ENCODE peak calls at places on chromosomes 16 and 17, in six cellular contexts. N, Y, R, P, B and U are unnamed samples.
A peak's percentile ranks its signal among the peaks of the same experiment; 100 is the strongest.

GRCh38 chr17:30913955-30914354 is 7.8 kb upstream of the ADAP2 start:
- DNase-seq in R (no peak), P (no peak), Y (no peak), B (no peak), N (no peak), U (no peak)

GRCh38 chr17:55421179-55421934 is at the start of gene MMD:
- DNase-seq in P (peak; percentile 16), N (no peak), Y (no peak), B (no peak), R (peak; percentile 17), U (no peak)

GRCh38 chr16:66539628-66540469 is 10.1 kb downstream of the TK2 start:
- DNase-seq in P (no peak), Y (no peak), N (no peak), B (no peak), R (peak; percentile 77), U (no peak)

GRCh38 chr17:39485555-39485954 is 24.3 kb downstream of the CDK12 start:
- DNase-seq in Y (no peak), B (peak; percentile 72), R (no peak), N (peak; percentile 80), P (no peak), U (no peak)

GRCh38 chr17:10768766-10769383 is 35.0 kb downstream of the TMEM238L start:
- DNase-seq in Y (no peak), P (no peak), B (peak; percentile 3), R (no peak), N (no peak), U (no peak)

GRCh38 chr17:73748521-73748920 is 104.3 kb upstream of the SDK2 start:
- DNase-seq in P (no peak), Y (no peak), N (no peak), R (no peak), B (no peak), U (no peak)

GRCh38 chr17:28579526-28579925 is 2.8 kb upstream of the ALDOC start:
- DNase-seq in Y (no peak), B (no peak), N (no peak), P (no peak), R (no peak), U (no peak)

GRCh38 chr17:9235346-9235745 is 214.0 kb downstream of the NTN1 start:
- DNase-seq in N (no peak), P (no peak), B (no peak), Y (no peak), R (no peak), U (no peak)

GRCh38 chr16:11303405-11304138 is 22.4 kb upstream of the PRM1 start:
- DNase-seq in N (no peak), P (no peak), R (no peak), B (no peak), Y (no peak), U (no peak)

GRCh38 chr16:34743115-34743514 is 1283.7 kb downstream of the TP53TG3F start:
- DNase-seq in Y (no peak), P (no peak), B (no peak), N (no peak), R (no peak), U (no peak)

GRCh38 chr16:48123104-48123788 is 32.5 kb downstream of the ABCC12 start:
- DNase-seq in N (peak; percentile 97), R (no peak), Y (peak; percentile 83), P (no peak), B (peak; percentile 95), U (no peak)

GRCh38 chr16:67190448-67191399 is 788 bp upstream of the EXOC3L1 start:
- DNase-seq in N (peak; percentile 63), R (no peak), Y (no peak), B (peak; percentile 37), P (no peak), U (no peak)

GRCh38 chr17:63476857-63477470 is at the start of gene ACE:
- DNase-seq in P (peak; percentile 55), B (peak; percentile 25), N (no peak), R (peak; percentile 82), Y (peak; percentile 38), U (no peak)

GRCh38 chr17:81487487-81488275 is 24.9 kb downstream of the ACTG1 start:
- DNase-seq in R (peak; percentile 72), B (peak; percentile 79), N (peak; percentile 62), P (peak; percentile 78), Y (peak; percentile 73), U (no peak)

GRCh38 chr17:19833914-19834313 is 33.8 kb downstream of the ULK2 start:
- DNase-seq in P (no peak), R (no peak), N (no peak), B (no peak), Y (no peak), U (no peak)

GRCh38 chr17:79212150-79213087 is 137.8 kb downstream of the ENGASE start:
- DNase-seq in B (no peak), R (no peak), N (no peak), P (no peak), Y (no peak), U (no peak)

GRCh38 chr16:83085660-83086059 is 458.9 kb downstream of the CDH13 start:
- DNase-seq in Y (no peak), N (no peak), R (no peak), P (no peak), B (no peak), U (no peak)

GRCh38 chr17:39702901-39703893 is 3.3 kb downstream of the ERBB2 start:
- DNase-seq in N (no peak), B (no peak), Y (no peak), R (peak; percentile 43), P (no peak), U (no peak)

GRCh38 chr16:84884311-84885023 is 64.7 kb downstream of the CRISPLD2 start:
- DNase-seq in R (no peak), B (no peak), Y (peak; percentile 34), N (no peak), P (no peak), U (no peak)

GRCh38 chr17:50259484-50260324 is 14.6 kb upstream of the TMEM92 start:
- DNase-seq in N (no peak), B (no peak), P (no peak), R (no peak), Y (no peak), U (no peak)

GRCh38 chr17:73952136-73952497 is 251.4 kb upstream of the RPL38 start:
- DNase-seq in B (peak; percentile 34), N (no peak), Y (no peak), P (no peak), R (no peak), U (no peak)

GRCh38 chr17:40018211-40019121 is 3.2 kb downstream of the CSF3 start:
- DNase-seq in N (peak; percentile 60), Y (peak; percentile 59), B (peak; percentile 59), P (no peak), R (no peak), U (no peak)

GRCh38 chr17:46977348-46977747 is 1.7 kb downstream of the RPRML start:
- DNase-seq in P (no peak), N (peak; percentile 16), B (peak; percentile 32), Y (no peak), R (peak; percentile 72), U (no peak)

GRCh38 chr16:81640681-81641070 is 138.4 kb upstream of the PLCG2 start:
- DNase-seq in R (no peak), B (no peak), N (no peak), Y (no peak), P (no peak), U (no peak)
- H3K27ac ChIP-seq in R (no peak overlapping the region), B (no peak overlapping the region), N (no peak overlapping the region), Y (peak overlapping the region; percentile 54), P (no peak overlapping the region), U (no peak overlapping the region)

GRCh38 chr16:22029632-22030031 is 21.7 kb downstream of the MOSMO start:
- DNase-seq in P (no peak), B (peak; percentile 25), Y (no peak), N (no peak), R (no peak), U (no peak)
- H3K4me1 ChIP-seq in P (peaks cover 4% of the 10 kb centered on the region), B (peaks cover 16% of the 10 kb centered on the region), Y (peaks cover 28% of the 10 kb centered on the region), N (peaks cover 12% of the 10 kb centered on the region), R (peaks cover 12% of the 10 kb centered on the region), U (peaks cover 25% of the 10 kb centered on the region)

DNA sequence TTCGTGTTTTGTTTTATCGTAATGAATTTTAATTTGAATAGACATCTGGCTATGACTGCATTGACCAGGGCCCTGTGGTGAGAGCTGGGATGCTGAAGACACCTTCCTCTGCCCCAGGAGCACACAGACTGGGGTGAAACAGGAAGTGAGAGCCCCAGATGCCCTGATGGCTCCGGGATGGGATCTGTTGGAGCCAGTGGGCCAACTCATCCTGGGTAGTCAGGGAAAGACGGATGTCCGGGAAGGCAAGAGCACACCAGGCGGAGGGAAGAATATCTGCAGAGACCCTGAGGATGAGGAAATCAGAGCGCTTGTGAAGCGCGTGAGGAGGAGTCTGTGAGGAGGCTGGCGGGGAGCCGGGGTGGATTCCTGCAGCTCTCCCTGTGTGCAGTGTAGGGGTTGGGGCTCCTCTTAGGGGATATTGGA is 71.5 kb upstream of the LGALS9 start:
- DNase-seq in B (peak; percentile 95), R (no peak), Y (no peak), P (no peak), N (peak; percentile 91), U (no peak)
- H3K27ac ChIP-seq in B (no peak overlapping the region), R (no peak overlapping the region), Y (peak overlapping the region; percentile 74), P (no peak overlapping the region), N (peak overlapping the region; percentile 51), U (peak overlapping the region; percentile 71)

GRCh38 chr16:62088731-62089410 is 52.6 kb upstream of the CDH8 start:
- DNase-seq in B (no peak), Y (no peak), P (no peak), N (no peak), R (no peak), U (no peak)

DNA sequence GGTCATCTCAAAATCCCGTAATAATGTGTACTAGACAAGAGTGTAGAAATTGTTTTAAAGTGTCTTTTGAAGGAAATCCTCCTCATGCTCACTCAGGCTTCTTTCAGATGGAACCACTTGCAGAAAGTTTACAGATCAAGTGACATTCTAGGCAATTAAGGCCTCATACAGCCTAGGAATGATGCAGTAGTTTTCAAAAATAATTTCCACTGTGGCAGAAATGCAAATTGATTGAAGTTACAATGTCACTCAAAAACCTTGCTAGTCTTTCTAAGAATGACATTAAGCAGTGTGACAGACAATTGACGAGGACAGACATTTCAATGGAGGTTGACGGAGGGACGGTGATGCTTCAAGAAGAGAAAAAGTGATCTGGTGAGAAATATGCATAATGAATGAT is 53.5 kb upstream of the CDH8 start:
- DNase-seq in B (no peak), N (no peak), P (no peak), R (no peak), Y (no peak), U (no peak)
- H3K4me1 ChIP-seq in B (no peaks in the 10 kb centered on the region), N (no peaks in the 10 kb centered on the region), P (no peaks in the 10 kb centered on the region), R (no peaks in the 10 kb centered on the region), Y (no peaks in the 10 kb centered on the region), U (no peaks in the 10 kb centered on the region)

GRCh38 chr17:57486416-57486815 is 230.1 kb downstream of the MSI2 start:
- DNase-seq in R (no peak), Y (no peak), P (no peak), N (no peak), B (no peak), U (no peak)
- H3K27ac ChIP-seq in R (no peak overlapping the region), Y (no peak overlapping the region), P (no peak overlapping the region), N (no peak overlapping the region), B (no peak overlapping the region), U (no peak overlapping the region)

GRCh38 chr17:76441681-76442340 is 11.1 kb downstream of the UBE2O start:
- DNase-seq in B (no peak), Y (no peak), P (no peak), N (no peak), R (no peak), U (no peak)
- H3K4me1 ChIP-seq in B (peaks cover 38% of the 10 kb centered on the region), Y (no peaks in the 10 kb centered on the region), P (peaks cover 16% of the 10 kb centered on the region), N (peaks cover 17% of the 10 kb centered on the region), R (peaks cover 95% of the 10 kb centered on the region), U (peaks cover 18% of the 10 kb centered on the region)